ENCODE peak calls at places on chromosomes 12 and 14, in ten cellular contexts. V is CD4-positive, alpha-beta memory T cell; N is cardiac muscle cell; W is prostate gland; L is lower lobe of right lung; C is left ventricle myocardium inferior; K is adipocyte; Y is tibial artery; E is fibroblast of the aortic adventitia; S is GM06990. T is an unnamed sample.
A peak's percentile ranks its signal among the peaks of the same experiment; 100 is the strongest.

GRCh38 chr14:100879782-100880181 is 23.7 kb downstream of the RTL1 start:
- DNase-seq in W (no peak), L (peak; percentile 42), C (no peak), S (no peak), V (no peak), Y (no peak), E (no peak), K (no peak), N (no peak), T (no peak)

GRCh38 chr14:100408350-100409015 is 85.3 kb downstream of the SLC25A47 start:
- DNase-seq in W (no peak), N (peak; percentile 89), S (no peak), L (no peak), K (no peak), E (no peak), Y (no peak), V (no peak), C (no peak), T (no peak)

GRCh38 chr12:46024099-46024498 is 33.7 kb upstream of the SCAF11 start:
- DNase-seq in Y (no peak), E (no peak), C (no peak), V (no peak), L (no peak), W (no peak), N (no peak), S (no peak), K (no peak), T (no peak)

GRCh38 chr12:27969011-27969900 is 3.3 kb downstream of the PTHLH start:
- DNase-seq in N (peak; percentile 42), L (no peak), V (no peak), C (peak; percentile 21), E (peak; percentile 55), K (peak; percentile 66), S (no peak), W (no peak), Y (peak; percentile 24), T (no peak)

GRCh38 chr14:57066887-57067513 is 201.7 kb downstream of the EXOC5 start:
- DNase-seq in V (no peak), N (peak; percentile 30), E (peak; percentile 2), L (peak; percentile 51), W (peak; percentile 18), C (no peak), S (peak; percentile 9), Y (no peak), K (peak; percentile 17), T (peak; percentile 48)

GRCh38 chr12:50018968-50019367 is 6.3 kb downstream of the RACGAP1 start:
- DNase-seq in E (no peak), K (no peak), L (no peak), N (no peak), S (no peak), Y (no peak), C (no peak), W (no peak), V (no peak), T (no peak)

GRCh38 chr14:90660865-90661570 is 155.2 kb downstream of the TTC7B start:
- DNase-seq in S (no peak), K (no peak), W (no peak), L (peak; percentile 86), E (no peak), V (no peak), C (peak; percentile 48), Y (no peak), N (no peak), T (peak; percentile 70)

GRCh38 chr12:12468575-12468974 is 94.1 kb downstream of the DUSP16 start:
- DNase-seq in C (no peak), Y (no peak), V (no peak), N (no peak), E (no peak), S (no peak), W (no peak), L (no peak), K (no peak), T (no peak)

GRCh38 chr14:102370305-102370809 is 7.6 kb downstream of the TECPR2 start:
- DNase-seq in V (no peak), W (no peak), L (peak; percentile 53), K (no peak), C (no peak), E (no peak), Y (no peak), N (peak; percentile 31), S (peak; percentile 38), T (no peak)

GRCh38 chr14:102374264-102374663 is 11.5 kb downstream of the TECPR2 start:
- DNase-seq in Y (no peak), E (no peak), L (no peak), V (no peak), N (no peak), K (no peak), W (no peak), S (no peak), C (no peak), T (no peak)

GRCh38 chr14:102375126-102375525 is 12.4 kb downstream of the TECPR2 start:
- DNase-seq in Y (no peak), L (no peak), N (no peak), E (no peak), S (no peak), V (no peak), K (no peak), W (no peak), C (no peak), T (no peak)

GRCh38 chr14:102371361-102371760 is 8.6 kb downstream of the TECPR2 start:
- DNase-seq in W (no peak), C (no peak), K (no peak), Y (no peak), L (no peak), S (no peak), E (no peak), N (no peak), V (no peak), T (no peak)

GRCh38 chr14:102373110-102373509 is 10.4 kb downstream of the TECPR2 start:
- DNase-seq in V (no peak), E (no peak), W (no peak), C (no peak), N (no peak), S (peak; percentile 18), Y (no peak), L (no peak), K (no peak), T (no peak)
- H3K4me3 ChIP-seq in V (no peak overlapping the region), E (no peak overlapping the region), W (no peak overlapping the region), C (no peak overlapping the region), N (no peak overlapping the region), S (no peak overlapping the region), Y (no peak overlapping the region), L (no peak overlapping the region), K (no peak overlapping the region), T (no peak overlapping the region)

GRCh38 chr12:18363321-18363720 is 102.0 kb downstream of the PIK3C2G start:
- DNase-seq in N (no peak), E (no peak), L (no peak), Y (no peak), V (no peak), C (no peak), S (no peak), W (no peak), K (no peak), T (no peak)

GRCh38 chr12:18358930-18359329 is 97.6 kb downstream of the PIK3C2G start:
- DNase-seq in N (no peak), Y (no peak), W (no peak), S (no peak), V (no peak), C (no peak), K (no peak), L (no peak), E (no peak), T (no peak)

GRCh38 chr12:18358077-18358476 is 96.8 kb downstream of the PIK3C2G start:
- DNase-seq in L (no peak), K (no peak), W (no peak), V (no peak), E (no peak), C (no peak), S (no peak), N (no peak), Y (no peak), T (no peak)

GRCh38 chr12:18361431-18361830 is 100.1 kb downstream of the PIK3C2G start:
- DNase-seq in N (no peak), C (no peak), E (no peak), S (no peak), L (no peak), V (no peak), W (no peak), Y (no peak), K (no peak), T (no peak)
- H3K4me3 ChIP-seq in N (no peak overlapping the region), C (no peak overlapping the region), E (no peak overlapping the region), S (no peak overlapping the region), L (no peak overlapping the region), V (no peak overlapping the region), W (no peak overlapping the region), Y (no peak overlapping the region), K (no peak overlapping the region), T (no peak overlapping the region)

GRCh38 chr14:24130380-24130716 is at the start of gene FITM1:
- DNase-seq in N (no peak), Y (no peak), K (no peak), C (no peak), L (no peak), S (no peak), E (no peak), W (no peak), V (no peak), T (no peak)

GRCh38 chr14:24132976-24133375 is 2.5 kb downstream of the FITM1 start:
- DNase-seq in Y (no peak), S (no peak), K (no peak), C (no peak), L (no peak), V (no peak), E (no peak), N (no peak), W (no peak), T (no peak)

GRCh38 chr14:24132061-24132685 is 1.7 kb downstream of the FITM1 start:
- DNase-seq in C (no peak), Y (no peak), S (peak; percentile 58), E (no peak), K (no peak), W (no peak), N (no peak), L (no peak), V (no peak), T (peak; percentile 80)

GRCh38 chr14:24130717-24131548 is 474 bp downstream of the FITM1 start:
- DNase-seq in N (no peak), V (no peak), W (no peak), Y (no peak), C (peak; percentile 76), K (no peak), S (no peak), E (no peak), L (no peak), T (no peak)

DNA sequence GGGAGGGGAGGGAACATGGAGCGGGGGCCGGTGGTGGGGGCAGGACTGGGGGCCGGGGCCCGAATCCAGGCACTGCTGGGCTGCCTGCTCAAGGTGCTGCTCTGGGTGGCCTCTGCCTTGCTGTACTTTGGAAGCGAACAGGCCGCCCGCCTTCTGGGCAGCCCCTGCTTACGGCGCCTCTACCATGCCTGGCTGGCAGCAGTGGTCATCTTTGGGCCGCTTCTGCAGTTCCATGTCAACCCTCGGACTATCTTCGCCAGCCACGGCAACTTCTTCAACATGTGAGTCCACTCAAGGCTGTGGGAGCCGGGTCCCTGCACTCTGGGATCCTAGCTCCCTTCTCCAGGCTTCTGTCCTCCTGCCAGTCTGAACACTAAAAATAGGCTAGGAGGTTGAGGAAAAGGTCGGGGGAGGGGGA is 1.1 kb downstream of the FITM1 start:
- DNase-seq in K (no peak), S (no peak), C (no peak), N (no peak), L (no peak), Y (no peak), V (no peak), W (no peak), E (no peak), T (no peak)
- H3K4me3 ChIP-seq in K (no peak overlapping the region), S (no peak overlapping the region), C (peak overlapping the region; percentile 59), N (peak overlapping the region; percentile 8), L (no peak overlapping the region), Y (no peak overlapping the region), V (no peak overlapping the region), W (no peak overlapping the region), E (no peak overlapping the region), T (no peak overlapping the region)

DNA sequence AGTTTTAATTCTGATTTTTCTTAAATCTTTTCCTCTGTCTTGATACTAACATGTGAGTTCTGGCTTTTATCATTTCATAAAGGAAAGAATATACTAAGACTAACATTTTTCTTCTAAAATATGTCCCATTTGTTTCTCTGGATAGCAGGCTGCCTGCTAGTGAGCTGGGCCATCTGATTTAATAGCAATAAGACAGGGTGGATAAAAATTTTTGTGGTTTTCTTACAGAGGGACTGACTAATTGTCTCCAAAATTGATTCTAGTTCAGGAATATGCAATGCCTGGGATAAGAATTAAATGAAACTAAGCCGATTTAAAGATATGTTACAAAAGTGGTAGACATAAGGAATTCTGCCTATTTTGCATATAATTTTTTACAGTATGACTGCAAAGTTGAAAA is 252.9 kb upstream of the NAV3 start:
- DNase-seq in L (no peak), Y (no peak), V (no peak), K (peak; percentile 49), W (no peak), C (no peak), E (peak; percentile 47), N (no peak), S (no peak), T (no peak)
- H3K4me3 ChIP-seq in L (no peak overlapping the region), Y (no peak overlapping the region), V (no peak overlapping the region), K (peak overlapping the region; percentile 25), W (no peak overlapping the region), C (no peak overlapping the region), E (no peak overlapping the region), N (no peak overlapping the region), S (no peak overlapping the region), T (no peak overlapping the region)

T was measured in stomach.